ENCODE peak calls at places on chromosomes 4 and X, in four cellular contexts. F, D, A and X are unnamed samples.

GRCh38 chrX:37785569-37785968 is 5.7 kb downstream of the CYBB start:
- DNase-seq in F (no peak), D (no peak), A (no peak), X (no peak)

GRCh38 chr4:79540143-79540542 is 132.1 kb upstream of the GK2 start:
- DNase-seq in F (no peak), D (no peak), A (no peak), X (no peak)

GRCh38 chr4:8105303-8106100 is 53.1 kb downstream of the ABLIM2 start:
- DNase-seq in F (no peak), D (no peak), A (no peak), X (no peak)

GRCh38 chrX:107700317-107700774 is 72.0 kb downstream of the PRPS1 start:
- DNase-seq in F (no peak), D (no peak), A (no peak), X (no peak)

GRCh38 chr4:53573696-53574095 is 17.6 kb downstream of the LNX1 start:
- DNase-seq in F (no peak), D (no peak), A (no peak), X (no peak)

GRCh38 chr4:2977116-2978097 is 14.0 kb downstream of the GRK4 start:
- DNase-seq in F (no peak), D (no peak), A (no peak), X (no peak)

GRCh38 chrX:101759000-101759399 is 99.3 kb upstream of the ARMCX2 start:
- DNase-seq in F (peak), D (no peak), A (no peak), X (peak)

GRCh38 chr4:896630-897029 is 35.5 kb downstream of the GAK start:
- DNase-seq in F (no peak), D (no peak), A (no peak), X (no peak)

GRCh38 chrX:105975382-105975781 is 63.1 kb downstream of the SERPINA7 start:
- DNase-seq in F (no peak), D (no peak), A (no peak), X (no peak)

GRCh38 chrX:97057349-97057909 is 173.7 kb downstream of the RPA4 start:
- DNase-seq in F (no peak), D (no peak), A (no peak), X (no peak)

GRCh38 chr4:548976-549375 is 27.1 kb downstream of the TMEM271 start:
- DNase-seq in F (no peak), D (no peak), A (no peak), X (no peak)

GRCh38 chr4:161573836-161574235 is 590.0 kb downstream of the FSTL5 start:
- DNase-seq in F (no peak), D (no peak), A (no peak), X (no peak)

GRCh38 chr4:38075370-38076152 is 115.4 kb downstream of the PTTG2 start:
- DNase-seq in F (no peak), D (no peak), A (no peak), X (no peak)

GRCh38 chrX:70046978-70047377 is 2.8 kb downstream of the AWAT2 start:
- DNase-seq in F (no peak), D (no peak), A (no peak), X (no peak)